ENCODE peak calls at places on chromosomes 13 and 19, in seven cellular contexts. A, R, Q, U, M, H and B are unnamed samples.
A peak's percentile ranks its signal among the peaks of the same experiment; 100 is the strongest.

GRCh38 chr19:51810228-51810627 is 15.3 kb downstream of the FPR3 start:
- DNase-seq in H (no peak), R (no peak), M (no peak), A (peak; percentile 44), Q (no peak), U (no peak), B (no peak)

GRCh38 chr13:34347784-34348573 is 530.0 kb downstream of the RFC3 start:
- DNase-seq in R (no peak), U (no peak), M (no peak), A (no peak), Q (no peak), H (no peak), B (peak; percentile 47)

GRCh38 chr13:32315255-32316029 is at the start of the genes BRCA2 and ZAR1L:
- DNase-seq in U (peak; percentile 80), R (peak; percentile 67), A (peak; percentile 88), H (peak; percentile 80), Q (peak; percentile 92), M (peak; percentile 96), B (peak; percentile 93)

GRCh38 chr19:6730153-6730804 is 7.1 kb downstream of the GPR108 start:
- DNase-seq in A (no peak), Q (peak; percentile 85), H (no peak), R (no peak), U (no peak), M (peak; percentile 94), B (no peak)

GRCh38 chr19:33953592-33953991 is 156.9 kb downstream of the KCTD15 start:
- DNase-seq in H (no peak), M (no peak), R (no peak), U (no peak), Q (no peak), A (no peak), B (no peak)

GRCh38 chr13:30743319-30744055 is 8.1 kb downstream of the ALOX5AP start:
- DNase-seq in R (no peak), U (no peak), M (no peak), H (peak; percentile 99), Q (no peak), A (peak; percentile 98), B (peak; percentile 99)

GRCh38 chr19:16288544-16288943 is 36.1 kb upstream of the KLF2 start:
- DNase-seq in R (no peak), Q (no peak), M (no peak), H (no peak), A (peak; percentile 40), U (no peak), B (peak; percentile 60)

GRCh38 chr19:604355-604754 is 14.7 kb downstream of the HCN2 start:
- DNase-seq in R (no peak), A (no peak), U (no peak), Q (no peak), H (no peak), M (no peak), B (no peak)

GRCh38 chr13:23159205-23159586 is 21.6 kb upstream of the SGCG start:
- DNase-seq in A (peak; percentile 2), U (peak; percentile 74), H (peak; percentile 39), Q (no peak), M (peak; percentile 51), R (peak; percentile 32), B (peak; percentile 9)

GRCh38 chr13:112635323-112635722 is 47.4 kb upstream of the TUBGCP3 start:
- DNase-seq in M (peak; percentile 10), U (no peak), A (no peak), Q (no peak), R (no peak), H (no peak), B (no peak)

GRCh38 chr13:102203718-102204117 is 198.1 kb downstream of the FGF14 start:
- DNase-seq in H (no peak), Q (no peak), M (no peak), A (no peak), U (no peak), R (no peak), B (no peak)

GRCh38 chr19:383922-384800 is 24.8 kb downstream of the C2CD4C start:
- DNase-seq in Q (no peak), R (no peak), H (no peak), U (peak; percentile 71), A (peak; percentile 5), M (peak; percentile 43), B (peak; percentile 44)

GRCh38 chr13:43874512-43875092 is 4.9 kb downstream of the CCDC122 start:
- DNase-seq in Q (no peak), U (no peak), M (no peak), A (peak; percentile 68), H (no peak), R (no peak), B (peak; percentile 52)

GRCh38 chr13:92362717-92363116 is 863.9 kb upstream of the GPC6 start:
- DNase-seq in A (peak; percentile 7), Q (no peak), M (no peak), H (no peak), R (no peak), U (no peak), B (peak; percentile 9)

DNA sequence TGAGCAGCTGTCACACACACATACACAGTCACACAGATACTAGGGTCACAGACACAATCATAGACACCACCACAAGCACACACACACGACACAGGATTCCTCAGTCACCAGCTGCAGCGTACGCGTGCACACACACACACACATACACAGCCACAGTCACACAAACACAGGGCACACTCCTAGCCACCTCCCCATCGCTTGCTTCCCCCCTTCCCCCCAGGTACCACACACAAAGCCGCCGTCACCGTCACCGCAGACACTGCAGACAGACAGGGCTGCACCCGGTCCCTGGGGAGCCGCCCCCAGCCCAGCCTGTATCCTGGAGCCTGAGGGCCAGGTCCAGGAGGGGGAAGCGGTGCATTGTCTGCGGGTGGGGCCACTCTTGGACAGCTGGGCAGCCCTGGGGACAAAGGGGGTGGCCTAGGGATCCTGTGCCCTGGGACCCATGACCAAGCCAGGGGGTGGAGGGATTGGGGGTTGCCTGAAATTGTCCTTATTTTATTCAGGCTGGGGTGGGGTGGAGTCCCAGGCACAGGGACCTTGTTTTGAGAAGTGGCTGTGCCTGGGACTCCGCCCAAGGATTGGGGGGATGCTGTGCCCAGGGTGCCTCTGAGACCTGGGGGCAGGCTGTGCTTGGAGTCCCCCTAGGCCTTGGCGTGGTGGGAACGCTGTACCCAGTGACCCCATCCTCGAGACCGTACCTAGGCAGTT is 957 bp downstream of the NUMBL start:
- DNase-seq in R (no peak), M (no peak), Q (peak; percentile 68), U (no peak), H (peak; percentile 20), A (peak; percentile 15), B (peak; percentile 28)
- TF ChIP-seq CTCF in R (no peak), M (no peak), Q (no peak), U (no peak), H (no peak), A (no peak), B (no peak)

DNA sequence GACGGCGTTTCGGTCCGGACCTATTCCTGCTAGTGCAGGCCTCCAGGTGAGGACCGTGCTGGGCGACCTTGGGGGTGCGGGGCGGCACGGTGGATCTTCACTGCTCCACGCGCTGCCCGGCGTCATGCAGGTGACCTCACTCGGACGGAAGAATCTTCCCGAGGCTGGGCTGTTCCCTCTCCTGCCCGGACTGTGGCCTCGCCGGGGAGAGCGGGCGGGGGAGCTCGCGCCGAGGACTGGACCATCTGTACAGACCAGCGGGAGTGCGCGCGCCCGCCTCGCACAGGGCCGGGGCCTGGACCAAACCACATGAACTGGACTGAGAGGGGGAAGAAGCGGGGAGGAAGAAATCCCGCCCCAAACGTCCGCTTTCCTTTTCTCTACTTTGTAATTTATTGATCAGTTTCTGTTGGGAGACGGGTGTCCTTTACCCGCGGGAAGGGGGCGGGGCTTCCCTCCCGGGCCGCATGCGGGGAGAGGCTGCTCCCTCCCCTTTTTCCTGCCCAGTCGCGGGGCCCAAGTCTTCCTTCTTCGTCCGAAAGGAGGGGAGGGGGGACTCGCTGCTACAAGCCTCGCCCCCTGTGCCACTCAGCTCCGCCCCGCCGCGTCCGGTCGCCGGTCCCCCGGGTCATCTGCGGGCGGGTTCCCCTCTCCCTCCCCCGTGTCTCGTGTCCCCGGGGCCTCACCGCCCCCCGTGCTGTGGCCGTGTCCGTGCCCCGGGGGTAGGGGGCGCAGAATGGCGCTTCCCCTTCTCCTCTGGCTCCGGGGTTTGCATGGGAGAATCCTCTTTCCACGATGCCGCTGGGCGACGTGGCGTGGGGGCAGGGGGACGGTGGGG is 4.9 kb downstream of the HRC start:
- DNase-seq in H (peak; percentile 64), R (peak; percentile 85), Q (peak; percentile 91), U (peak; percentile 83), M (peak; percentile 87), A (peak; percentile 65), B (peak; percentile 74)
- TF ChIP-seq CTCF in H (no peak), R (no peak), Q (no peak), U (no peak), M (no peak), A (no peak), B (no peak)

GRCh38 chr19:46369817-46370216 is 22.9 kb downstream of the PPP5C start:
- DNase-seq in A (no peak), H (no peak), R (no peak), U (no peak), M (no peak), Q (no peak), B (no peak)

GRCh38 chr19:46371371-46371901 is 24.5 kb downstream of the PPP5C start:
- DNase-seq in A (no peak), H (no peak), M (no peak), Q (peak; percentile 49), R (no peak), U (peak; percentile 52), B (no peak)

GRCh38 chr19:46374526-46375475 is 27.9 kb downstream of the PPP5C start:
- DNase-seq in R (no peak), M (no peak), U (no peak), A (no peak), Q (peak; percentile 46), H (no peak), B (no peak)

GRCh38 chr19:46373573-46374359 is 26.9 kb downstream of the PPP5C start:
- DNase-seq in Q (peak; percentile 98), H (peak; percentile 68), M (peak; percentile 93), A (peak; percentile 28), R (peak; percentile 37), U (no peak), B (no peak)

DNA sequence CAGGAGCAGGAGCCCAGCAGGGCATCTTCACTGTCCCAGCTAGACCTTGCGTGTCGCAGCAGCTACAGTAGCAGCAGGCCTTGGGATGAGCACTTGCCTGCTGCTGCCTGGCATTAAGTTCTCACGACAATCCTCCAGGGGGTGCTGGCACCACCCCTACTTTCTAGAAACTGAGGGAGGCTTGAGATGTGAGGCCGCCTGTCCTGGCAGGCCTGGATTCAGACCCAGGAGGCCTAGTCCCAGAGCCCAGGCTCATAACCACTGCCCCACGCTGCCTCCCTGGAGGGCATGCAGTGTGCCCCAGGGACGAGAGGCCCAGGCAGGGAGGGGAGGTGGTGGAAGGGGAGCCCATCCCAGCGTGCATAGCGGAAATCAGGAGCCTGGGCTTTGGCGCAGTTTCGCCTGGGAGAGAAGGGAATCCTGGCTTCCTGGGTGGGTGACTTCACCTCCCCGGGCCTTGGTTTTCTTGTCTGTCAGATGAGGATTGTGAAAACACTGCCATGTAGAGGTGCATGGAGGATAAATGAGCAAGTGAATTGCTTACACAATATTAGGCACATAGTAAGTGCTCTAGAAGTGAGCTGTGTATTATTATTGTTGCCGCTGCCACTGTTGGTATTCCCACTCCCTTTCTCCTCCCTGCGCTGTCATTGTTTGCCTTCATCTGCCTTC is 26.1 kb downstream of the PPP5C start:
- DNase-seq in A (peak; percentile 41), H (peak; percentile 18), U (peak; percentile 43), R (no peak), Q (peak; percentile 61), M (no peak), B (no peak)
- TF ChIP-seq CTCF in A (peak; percentile 25), H (peak; percentile 69), U (peak; percentile 35), R (peak; percentile 40), Q (no peak), M (no peak), B (peak; percentile 17)

DNA sequence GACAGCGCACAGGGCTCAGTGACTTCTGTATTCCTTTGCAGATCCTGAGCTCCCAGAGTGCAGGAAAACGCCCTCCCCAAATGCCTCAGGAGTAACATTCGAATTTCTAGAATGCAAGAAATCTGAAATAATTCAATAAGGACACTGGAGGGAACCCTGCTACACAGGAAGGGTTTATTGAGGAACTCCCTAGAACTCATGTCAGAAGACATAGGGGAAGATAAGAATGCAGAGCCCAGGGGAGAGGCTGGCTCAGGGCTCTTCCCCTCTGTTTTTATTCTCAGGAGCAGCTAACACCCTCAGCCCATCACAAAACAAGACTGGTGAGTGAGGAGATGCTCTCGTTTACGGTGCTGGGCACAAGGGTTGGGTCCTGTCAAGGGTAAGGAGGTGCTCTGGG is 6.8 kb downstream of the LILRA1 start:
- DNase-seq in M (no peak), U (no peak), A (no peak), H (no peak), Q (no peak), R (no peak), B (no peak)
- TF ChIP-seq CTCF in M (no peak), U (no peak), A (no peak), H (no peak), Q (no peak), R (no peak), B (no peak)